ENCODE peak calls at places on chromosomes 2 and 18, in six cellular contexts. One of them, this sample, is unnamed.

GRCh38 chr2:72570401-72570800 is 255.4 kb downstream of the EXOC6B start:
- DNase-seq in Peyer's patch: no peak
- DNase-seq in mammary epithelial cell: no peak
- DNase-seq in GM23338: no peak
- DNase-seq in heart right ventricle: no peak
- DNase-seq in adrenal gland: no peak
- DNase-seq in this sample: no peak

GRCh38 chr2:101508636-101509035 is 33.7 kb upstream of the RFX8 start:
- DNase-seq in Peyer's patch: no peak
- DNase-seq in mammary epithelial cell: no peak
- DNase-seq in GM23338: no peak
- DNase-seq in heart right ventricle: no peak
- DNase-seq in adrenal gland: no peak
- DNase-seq in this sample: no peak

GRCh38 chr2:176873403-176873802 is 339.2 kb upstream of the HNRNPA3 start:
- DNase-seq in Peyer's patch: no peak
- DNase-seq in mammary epithelial cell: no peak
- DNase-seq in GM23338: peak; percentile 47
- DNase-seq in heart right ventricle: no peak
- DNase-seq in adrenal gland: no peak
- DNase-seq in this sample: no peak

GRCh38 chr2:42086500-42086953 is 38.7 kb downstream of the PKDCC start:
- DNase-seq in Peyer's patch: no peak
- DNase-seq in mammary epithelial cell: peak; percentile 46
- DNase-seq in GM23338: peak; percentile 85
- DNase-seq in heart right ventricle: no peak
- DNase-seq in adrenal gland: peak; percentile 41
- DNase-seq in this sample: peak; percentile 58

GRCh38 chr18:5456577-5457466 is 87.0 kb downstream of the EPB41L3 start:
- DNase-seq in Peyer's patch: no peak
- DNase-seq in mammary epithelial cell: no peak
- DNase-seq in GM23338: peak; percentile 63
- DNase-seq in heart right ventricle: no peak
- DNase-seq in adrenal gland: peak; percentile 46
- DNase-seq in this sample: peak; percentile 24

GRCh38 chr18:21243041-21243431 is 1.0 kb downstream of the GREB1L start:
- DNase-seq in Peyer's patch: no peak
- DNase-seq in mammary epithelial cell: peak; percentile 47
- DNase-seq in GM23338: peak; percentile 40
- DNase-seq in heart right ventricle: no peak
- DNase-seq in adrenal gland: no peak
- DNase-seq in this sample: no peak

GRCh38 chr2:108594982-108595464 is 60.8 kb downstream of the LIMS1 start:
- DNase-seq in Peyer's patch: no peak
- DNase-seq in mammary epithelial cell: peak; percentile 93
- DNase-seq in GM23338: no peak
- DNase-seq in heart right ventricle: no peak
- DNase-seq in adrenal gland: no peak
- DNase-seq in this sample: no peak

GRCh38 chr2:159710601-159711180 is 1.6 kb upstream of the MARCHF7 start:
- DNase-seq in Peyer's patch: no peak
- DNase-seq in mammary epithelial cell: no peak
- DNase-seq in GM23338: no peak
- DNase-seq in heart right ventricle: no peak
- DNase-seq in adrenal gland: no peak
- DNase-seq in this sample: no peak

GRCh38 chr2:129253461-129253812 is 726.0 kb upstream of the RAB6C start:
- DNase-seq in Peyer's patch: no peak
- DNase-seq in mammary epithelial cell: no peak
- DNase-seq in GM23338: peak; percentile 70
- DNase-seq in heart right ventricle: no peak
- DNase-seq in adrenal gland: no peak
- DNase-seq in this sample: no peak

GRCh38 chr2:129661942-129662341 is 317.5 kb upstream of the RAB6C start:
- DNase-seq in Peyer's patch: no peak
- DNase-seq in mammary epithelial cell: no peak
- DNase-seq in GM23338: no peak
- DNase-seq in heart right ventricle: no peak
- DNase-seq in adrenal gland: no peak
- DNase-seq in this sample: no peak

GRCh38 chr2:86697539-86697938 is 22.6 kb upstream of the RMND5A start:
- DNase-seq in Peyer's patch: no peak
- DNase-seq in mammary epithelial cell: no peak
- DNase-seq in GM23338: no peak
- DNase-seq in heart right ventricle: no peak
- DNase-seq in adrenal gland: no peak
- DNase-seq in this sample: no peak

GRCh38 chr2:10389596-10389995 is 58.5 kb downstream of the ODC1 start:
- DNase-seq in Peyer's patch: no peak
- DNase-seq in mammary epithelial cell: no peak
- DNase-seq in GM23338: no peak
- DNase-seq in heart right ventricle: no peak
- DNase-seq in adrenal gland: no peak
- DNase-seq in this sample: no peak

GRCh38 chr2:131105156-131105949 is at the start of gene PLEKHB2:
- DNase-seq in Peyer's patch: peak; percentile 87
- DNase-seq in mammary epithelial cell: peak; percentile 83
- DNase-seq in GM23338: peak; percentile 84
- DNase-seq in heart right ventricle: peak; percentile 95
- DNase-seq in adrenal gland: peak; percentile 89
- DNase-seq in this sample: peak; percentile 95

GRCh38 chr2:55159037-55159651 is 72.9 kb downstream of the CLHC1 start:
- DNase-seq in Peyer's patch: no peak
- DNase-seq in mammary epithelial cell: no peak
- DNase-seq in GM23338: no peak
- DNase-seq in heart right ventricle: peak; percentile 65
- DNase-seq in adrenal gland: peak; percentile 80
- DNase-seq in this sample: no peak

GRCh38 chr18:2236232-2236631 is 335.1 kb downstream of the METTL4 start:
- DNase-seq in Peyer's patch: no peak
- DNase-seq in mammary epithelial cell: no peak
- DNase-seq in GM23338: no peak
- DNase-seq in heart right ventricle: no peak
- DNase-seq in adrenal gland: no peak
- DNase-seq in this sample: no peak

GRCh38 chr2:74025971-74026612 is 41.4 kb downstream of the TET3 start:
- DNase-seq in Peyer's patch: peak; percentile 17
- DNase-seq in mammary epithelial cell: peak; percentile 40
- DNase-seq in GM23338: peak; percentile 83
- DNase-seq in heart right ventricle: no peak
- DNase-seq in adrenal gland: no peak
- DNase-seq in this sample: peak; percentile 19

GRCh38 chr2:178238144-178238521 is 43.8 kb downstream of the OSBPL6 start:
- DNase-seq in Peyer's patch: no peak
- DNase-seq in mammary epithelial cell: peak; percentile 43
- DNase-seq in GM23338: no peak
- DNase-seq in heart right ventricle: no peak
- DNase-seq in adrenal gland: no peak
- DNase-seq in this sample: no peak

GRCh38 chr2:38835015-38835601 is 40.6 kb downstream of the DHX57 start:
- DNase-seq in Peyer's patch: no peak
- DNase-seq in mammary epithelial cell: peak; percentile 5
- DNase-seq in GM23338: peak; percentile 75
- DNase-seq in heart right ventricle: no peak
- DNase-seq in adrenal gland: no peak
- DNase-seq in this sample: no peak

GRCh38 chr2:235224410-235224809 is 269.4 kb upstream of the AGAP1 start:
- DNase-seq in Peyer's patch: no peak
- DNase-seq in mammary epithelial cell: no peak
- DNase-seq in GM23338: no peak
- DNase-seq in heart right ventricle: no peak
- DNase-seq in adrenal gland: no peak
- DNase-seq in this sample: no peak

GRCh38 chr2:165837122-165837521 is 43.1 kb upstream of the GALNT3 start:
- DNase-seq in Peyer's patch: no peak
- DNase-seq in mammary epithelial cell: peak; percentile 48
- DNase-seq in GM23338: no peak
- DNase-seq in heart right ventricle: no peak
- DNase-seq in adrenal gland: no peak
- DNase-seq in this sample: no peak

GRCh38 chr2:88826399-88826798 is 134.9 kb downstream of the RPIA start:
- DNase-seq in Peyer's patch: no peak
- DNase-seq in mammary epithelial cell: no peak
- DNase-seq in GM23338: no peak
- DNase-seq in heart right ventricle: no peak
- DNase-seq in adrenal gland: no peak
- DNase-seq in this sample: no peak

GRCh38 chr2:207854484-207855386 is 85.0 kb upstream of the FZD5 start:
- DNase-seq in Peyer's patch: no peak
- DNase-seq in mammary epithelial cell: no peak
- DNase-seq in GM23338: no peak
- DNase-seq in heart right ventricle: no peak
- DNase-seq in adrenal gland: no peak
- DNase-seq in this sample: no peak

GRCh38 chr2:6917071-6917760 is at the start of gene RNF144A:
- DNase-seq in Peyer's patch: peak; percentile 46
- DNase-seq in mammary epithelial cell: peak; percentile 10
- DNase-seq in GM23338: peak; percentile 67
- DNase-seq in heart right ventricle: peak; percentile 76
- DNase-seq in adrenal gland: peak; percentile 66
- DNase-seq in this sample: peak; percentile 89

GRCh38 chr2:71747573-71747972 is 294.2 kb downstream of the DYSF start:
- DNase-seq in Peyer's patch: no peak
- DNase-seq in mammary epithelial cell: peak; percentile 68
- DNase-seq in GM23338: no peak
- DNase-seq in heart right ventricle: no peak
- DNase-seq in adrenal gland: no peak
- DNase-seq in this sample: no peak

GRCh38 chr2:32425719-32426141 is 68.9 kb downstream of the BIRC6 start:
- DNase-seq in Peyer's patch: no peak
- DNase-seq in mammary epithelial cell: no peak
- DNase-seq in GM23338: peak; percentile 10
- DNase-seq in heart right ventricle: no peak
- DNase-seq in adrenal gland: no peak
- DNase-seq in this sample: no peak

GRCh38 chr2:31675485-31675901 is 94.8 kb upstream of the SRD5A2 start:
- DNase-seq in Peyer's patch: no peak
- DNase-seq in mammary epithelial cell: no peak
- DNase-seq in GM23338: peak; percentile 52
- DNase-seq in heart right ventricle: no peak
- DNase-seq in adrenal gland: no peak
- DNase-seq in this sample: no peak

GRCh38 chr18:39485696-39486095 is 1920.1 kb upstream of the CELF4 start:
- DNase-seq in Peyer's patch: no peak
- DNase-seq in mammary epithelial cell: no peak
- DNase-seq in GM23338: no peak
- DNase-seq in heart right ventricle: no peak
- DNase-seq in adrenal gland: no peak
- DNase-seq in this sample: no peak

GRCh38 chr2:20065885-20066602 is 14.6 kb upstream of the LAPTM4A start:
- DNase-seq in Peyer's patch: no peak
- DNase-seq in mammary epithelial cell: peak; percentile 98
- DNase-seq in GM23338: no peak
- DNase-seq in heart right ventricle: peak; percentile 62
- DNase-seq in adrenal gland: peak; percentile 86
- DNase-seq in this sample: no peak

GRCh38 chr2:233428008-233428407 is 73.7 kb downstream of the DGKD start:
- DNase-seq in Peyer's patch: peak; percentile 2
- DNase-seq in mammary epithelial cell: no peak
- DNase-seq in GM23338: no peak
- DNase-seq in heart right ventricle: no peak
- DNase-seq in adrenal gland: no peak
- DNase-seq in this sample: no peak
- H3K27ac ChIP-seq in Peyer's patch: no peak overlapping the region
- H3K27ac ChIP-seq in mammary epithelial cell: no peak overlapping the region
- H3K27ac ChIP-seq in GM23338: no peak overlapping the region
- H3K27ac ChIP-seq in heart right ventricle: no peak overlapping the region
- H3K27ac ChIP-seq in adrenal gland: no peak overlapping the region
- H3K27ac ChIP-seq in this sample: no peak overlapping the region

GRCh38 chr2:96876036-96876810 is 6.3 kb upstream of the SEMA4C start:
- DNase-seq in Peyer's patch: no peak
- DNase-seq in mammary epithelial cell: peak; percentile 50
- DNase-seq in GM23338: no peak
- DNase-seq in heart right ventricle: no peak
- DNase-seq in adrenal gland: no peak
- DNase-seq in this sample: no peak
- H3K4me1 ChIP-seq in Peyer's patch: no peaks in the 10 kb centered on the region
- H3K4me1 ChIP-seq in mammary epithelial cell: peaks cover 3% of the 10 kb centered on the region
- H3K4me1 ChIP-seq in GM23338: peaks cover 46% of the 10 kb centered on the region
- H3K4me1 ChIP-seq in heart right ventricle: peaks cover 24% of the 10 kb centered on the region
- H3K4me1 ChIP-seq in adrenal gland: no peaks in the 10 kb centered on the region
- H3K4me1 ChIP-seq in this sample: no peaks in the 10 kb centered on the region

GRCh38 chr2:222424729-222425671 is 657 bp downstream of the SGPP2 start:
- DNase-seq in Peyer's patch: peak; percentile 51
- DNase-seq in mammary epithelial cell: no peak
- DNase-seq in GM23338: peak; percentile 73
- DNase-seq in heart right ventricle: peak; percentile 10
- DNase-seq in adrenal gland: peak; percentile 41
- DNase-seq in this sample: no peak

GRCh38 chr2:222427606-222428320 is 3.4 kb downstream of the SGPP2 start:
- DNase-seq in Peyer's patch: no peak
- DNase-seq in mammary epithelial cell: peak; percentile 62
- DNase-seq in GM23338: no peak
- DNase-seq in heart right ventricle: no peak
- DNase-seq in adrenal gland: no peak
- DNase-seq in this sample: no peak

GRCh38 chr2:222424281-222424728 is at the start of gene SGPP2:
- DNase-seq in Peyer's patch: no peak
- DNase-seq in mammary epithelial cell: no peak
- DNase-seq in GM23338: peak; percentile 70
- DNase-seq in heart right ventricle: peak; percentile 18
- DNase-seq in adrenal gland: peak; percentile 25
- DNase-seq in this sample: peak; percentile 52

GRCh38 chr2:222423632-222424280 is 587 bp upstream of the SGPP2 start:
- DNase-seq in Peyer's patch: no peak
- DNase-seq in mammary epithelial cell: peak; percentile 66
- DNase-seq in GM23338: peak; percentile 41
- DNase-seq in heart right ventricle: no peak
- DNase-seq in adrenal gland: peak; percentile 12
- DNase-seq in this sample: no peak

GRCh38 chr2:222426836-222427130 is 2.4 kb downstream of the SGPP2 start:
- DNase-seq in Peyer's patch: no peak
- DNase-seq in mammary epithelial cell: no peak
- DNase-seq in GM23338: no peak
- DNase-seq in heart right ventricle: no peak
- DNase-seq in adrenal gland: no peak
- DNase-seq in this sample: no peak
- H3K4me3 ChIP-seq in Peyer's patch: peak overlapping the region; percentile 90
- H3K4me3 ChIP-seq in mammary epithelial cell: no peak overlapping the region
- H3K4me3 ChIP-seq in GM23338: no peak overlapping the region
- H3K4me3 ChIP-seq in heart right ventricle: no peak overlapping the region
- H3K4me3 ChIP-seq in adrenal gland: no peak overlapping the region
- H3K4me3 ChIP-seq in this sample: no peak overlapping the region

GRCh38 chr2:222945887-222946286 is 85.1 kb downstream of the ACSL3 start:
- DNase-seq in Peyer's patch: no peak
- DNase-seq in mammary epithelial cell: no peak
- DNase-seq in GM23338: peak; percentile 33
- DNase-seq in heart right ventricle: no peak
- DNase-seq in adrenal gland: no peak
- DNase-seq in this sample: no peak
- H3K27ac ChIP-seq in Peyer's patch: no peak overlapping the region
- H3K27ac ChIP-seq in mammary epithelial cell: no peak overlapping the region
- H3K27ac ChIP-seq in GM23338: peak overlapping the region; percentile 33
- H3K27ac ChIP-seq in heart right ventricle: no peak overlapping the region
- H3K27ac ChIP-seq in adrenal gland: no peak overlapping the region
- H3K27ac ChIP-seq in this sample: no peak overlapping the region

GRCh38 chr18:62784966-62785413 is 69.6 kb downstream of the PHLPP1 start:
- DNase-seq in Peyer's patch: no peak
- DNase-seq in mammary epithelial cell: no peak
- DNase-seq in GM23338: no peak
- DNase-seq in heart right ventricle: no peak
- DNase-seq in adrenal gland: peak; percentile 64
- DNase-seq in this sample: no peak
- H3K4me1 ChIP-seq in Peyer's patch: peaks cover 3% of the 10 kb centered on the region
- H3K4me1 ChIP-seq in mammary epithelial cell: peaks cover 41% of the 10 kb centered on the region
- H3K4me1 ChIP-seq in GM23338: peaks cover 92% of the 10 kb centered on the region
- H3K4me1 ChIP-seq in heart right ventricle: peaks cover 8% of the 10 kb centered on the region
- H3K4me1 ChIP-seq in adrenal gland: peaks cover 16% of the 10 kb centered on the region
- H3K4me1 ChIP-seq in this sample: peaks cover 10% of the 10 kb centered on the region

This sample was measured in naive thymus-derived CD4-positive, alpha-beta T cell.